ENCODE peak calls at places on chromosome 13, in four cellular contexts. N, U, P and W are unnamed samples.

GRCh38 chr13:21541980-21542379 is 62.0 kb downstream of the MICU2 start:
- DNase-seq in U (no peak), N (no peak), P (no peak), W (no peak)

GRCh38 chr13:101700598-101700997 is 248.1 kb downstream of the ITGBL1 start:
- DNase-seq in U (no peak), P (no peak), N (no peak), W (no peak)

GRCh38 chr13:70527553-70527952 is 419.3 kb upstream of the KLHL1 start:
- DNase-seq in P (no peak), N (no peak), U (no peak), W (no peak)

GRCh38 chr13:19305434-19305833 is 123.8 kb upstream of the TUBA3C start:
- DNase-seq in U (no peak), P (no peak), N (no peak), W (no peak)

GRCh38 chr13:75881109-75881775 is 245.1 kb downstream of the LMO7 start:
- DNase-seq in U (no peak), P (no peak), N (no peak), W (no peak)

GRCh38 chr13:80437212-80437611 is 96.3 kb upstream of the SPRY2 start:
- DNase-seq in N (no peak), P (no peak), U (no peak), W (no peak)

GRCh38 chr13:83121904-83122303 is 760.4 kb downstream of the SLITRK1 start:
- DNase-seq in N (no peak), P (no peak), U (no peak), W (no peak)

GRCh38 chr13:19587635-19588300 is 26.4 kb upstream of the TPTE2 start:
- DNase-seq in N (no peak), U (no peak), P (peak), W (no peak)

GRCh38 chr13:110746443-110746842 is 32.9 kb downstream of the ING1 start:
- DNase-seq in N (no peak), P (no peak), U (no peak), W (no peak)

GRCh38 chr13:113781571-113781970 is 22.5 kb downstream of the TMEM255B start:
- DNase-seq in N (no peak), U (no peak), P (no peak), W (no peak)

GRCh38 chr13:106155411-106155810 is 380.1 kb downstream of the EFNB2 start:
- DNase-seq in N (no peak), P (no peak), U (no peak), W (no peak)

GRCh38 chr13:79988573-79988972 is 352.4 kb downstream of the SPRY2 start:
- DNase-seq in P (no peak), U (no peak), N (no peak), W (no peak)